ENCODE peak calls at places on chromosomes 5 and 9, in five cellular contexts. K is cerebellar cortex, X is GM06990, J is astrocyte of the spinal cord, Q is GM12891. E is an unnamed sample.

GRCh38 chr9:21810388-21810787 is 8.0 kb downstream of the MTAP start:
- DNase-seq in K (no peak), J (peak), Q (no peak), X (no peak), E (no peak)

GRCh38 chr5:7882926-7883325 is 14.0 kb downstream of the MTRR start:
- DNase-seq in Q (no peak), K (no peak), J (no peak), X (no peak), E (no peak)

GRCh38 chr9:130195638-130196037 is 23.4 kb downstream of the NCS1 start:
- DNase-seq in X (no peak), J (no peak), Q (no peak), K (no peak), E (no peak)

GRCh38 chr9:109313351-109313750 is 7.5 kb downstream of the EPB41L4B start:
- DNase-seq in Q (no peak), X (no peak), J (no peak), K (no peak), E (peak)

GRCh38 chr9:100417815-100418214 is 9.1 kb upstream of the MSANTD3 start:
- DNase-seq in J (no peak), K (no peak), X (no peak), Q (no peak), E (no peak)

GRCh38 chr9:93058357-93059096 is at the start of gene SUSD3:
- DNase-seq in J (no peak), K (no peak), X (peak), Q (peak), E (no peak)

GRCh38 chr5:78327761-78328510 is 32.5 kb upstream of the SCAMP1 start:
- DNase-seq in J (no peak), Q (no peak), K (no peak), X (no peak), E (no peak)

GRCh38 chr5:9301200-9301599 is 244.7 kb downstream of the SEMA5A start:
- DNase-seq in Q (no peak), J (no peak), X (no peak), K (no peak), E (no peak)

GRCh38 chr5:135477594-135477993 is 25.4 kb upstream of the TIFAB start:
- DNase-seq in J (no peak), Q (no peak), X (no peak), K (no peak), E (no peak)